ENCODE peak calls at places on chromosomes 12 and 14, in five cellular contexts. K, H, E, X and Y are unnamed samples.

GRCh38 chr14:33839193-33840076 is 111.4 kb downstream of the EGLN3 start:
- DNase-seq in X (peak), H (peak), E (peak), K (peak), Y (peak)

GRCh38 chr12:104668274-104668718 is 211.5 kb downstream of the CHST11 start:
- DNase-seq in E (no peak), K (no peak), X (no peak), H (peak), Y (no peak)

GRCh38 chr14:21454843-21455550 is 926 bp downstream of the CHD8 start:
- DNase-seq in X (peak), K (no peak), E (no peak), H (peak), Y (no peak)

GRCh38 chr12:51879102-51879501 is 8.8 kb upstream of the ANKRD33 start:
- DNase-seq in E (no peak), X (no peak), H (no peak), K (no peak), Y (no peak)

GRCh38 chr14:36315159-36315853 is 5.1 kb downstream of the MBIP start:
- DNase-seq in K (no peak), H (no peak), X (no peak), E (no peak), Y (no peak)

GRCh38 chr14:55610717-55611370 is 30.8 kb downstream of the KTN1 start:
- DNase-seq in X (no peak), H (no peak), K (no peak), E (no peak), Y (no peak)

GRCh38 chr14:22887260-22887989 is 4.4 kb downstream of the REM2 start:
- DNase-seq in H (peak), K (peak), E (peak), X (no peak), Y (no peak)

GRCh38 chr12:22459872-22460490 is 84.4 kb downstream of the C2CD5 start:
- DNase-seq in K (peak), E (peak), X (peak), H (peak), Y (peak)

GRCh38 chr12:99059824-99060526 is 414.9 kb downstream of the APAF1 start:
- DNase-seq in H (peak), E (no peak), X (no peak), K (no peak), Y (no peak)

GRCh38 chr12:79267580-79267979 is 403.0 kb downstream of the SYT1 start:
- DNase-seq in H (no peak), E (no peak), K (no peak), X (no peak), Y (no peak)

GRCh38 chr12:106136263-106136662 is 2.5 kb downstream of the NUAK1 start:
- DNase-seq in K (peak), H (peak), E (peak), X (peak), Y (peak)

GRCh38 chr12:106138646-106139421 is at the start of gene NUAK1:
- DNase-seq in H (peak), X (no peak), E (no peak), K (no peak), Y (peak)

GRCh38 chr12:106137456-106138278 is 1.1 kb downstream of the NUAK1 start:
- DNase-seq in E (no peak), X (no peak), K (no peak), H (no peak), Y (no peak)

GRCh38 chr12:106139422-106140141 is 828 bp upstream of the NUAK1 start:
- DNase-seq in E (no peak), H (no peak), K (peak), X (peak), Y (peak)

GRCh38 chr12:106138279-106138645 is 492 bp downstream of the NUAK1 start:
- DNase-seq in E (no peak), X (no peak), K (no peak), H (no peak), Y (no peak)
- TF ChIP-seq JUND in E (no peak), X (no peak), K (no peak), H (no peak), Y (no peak)

GRCh38 chr14:86782092-86782580 is 1210.8 kb downstream of the GALC start:
- DNase-seq in H (no peak), X (no peak), K (no peak), E (no peak), Y (no peak)

GRCh38 chr14:86790408-86791364 is 1202.3 kb downstream of the GALC start:
- DNase-seq in X (peak), E (no peak), H (no peak), K (no peak), Y (no peak)

GRCh38 chr14:86788229-86788628 is 1204.8 kb downstream of the GALC start:
- DNase-seq in E (no peak), K (no peak), X (no peak), H (no peak), Y (no peak)

GRCh38 chr14:86787782-86788181 is 1205.2 kb downstream of the GALC start:
- DNase-seq in H (no peak), E (no peak), K (no peak), X (no peak), Y (no peak)
- TF ChIP-seq JUND in H (no peak), E (no peak), K (no peak), X (no peak), Y (no peak)

DNA sequence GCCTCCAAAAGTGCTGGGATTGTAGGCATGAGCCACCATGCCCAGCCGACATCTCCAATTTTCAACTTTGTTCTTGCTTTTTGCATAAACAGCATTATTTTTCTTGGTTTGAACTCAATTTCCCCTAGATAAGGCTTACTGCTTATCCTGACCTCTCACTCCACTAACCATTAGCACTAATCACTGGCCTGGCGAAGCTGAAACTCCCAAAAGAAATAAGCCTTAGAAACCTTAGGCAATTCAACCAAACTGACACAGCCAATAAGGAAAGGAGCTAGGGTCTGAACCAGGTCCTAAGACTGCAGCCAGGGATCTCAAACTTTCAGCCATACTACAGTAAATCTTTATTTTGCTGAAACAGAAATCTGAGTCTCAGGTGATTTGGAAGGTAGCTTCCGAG is 448.0 kb downstream of the RMST start:
- DNase-seq in K (no peak), H (no peak), X (no peak), E (no peak), Y (no peak)
- TF ChIP-seq JUND in K (no peak), H (no peak), X (no peak), E (no peak), Y (no peak)

DNA sequence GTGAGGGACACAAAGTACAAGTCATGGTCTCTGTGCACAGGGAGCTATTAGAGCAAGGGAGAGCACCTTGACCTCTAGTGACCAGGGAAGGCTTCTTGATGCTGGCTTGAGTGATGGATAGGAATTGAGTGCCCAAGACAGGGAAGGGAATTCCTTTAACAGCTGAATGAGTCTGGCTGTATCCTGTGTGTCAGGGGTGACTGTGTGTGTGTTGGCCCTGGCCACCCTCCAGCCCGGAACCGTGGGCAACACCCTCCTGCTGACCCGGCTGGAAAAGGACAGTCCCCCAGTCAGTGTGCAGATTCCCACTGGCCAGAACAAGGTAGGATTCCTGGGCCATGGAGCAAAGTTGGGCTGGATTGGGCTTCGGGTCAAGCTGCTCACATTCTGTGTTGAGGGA is 5.5 kb upstream of the PFDN5 start:
- DNase-seq in H (no peak), K (no peak), E (no peak), X (no peak), Y (no peak)
- TF ChIP-seq JUND in H (no peak), K (no peak), E (no peak), X (no peak), Y (no peak)

GRCh38 chr12:130075497-130076076 is 86.7 kb upstream of the FZD10 start:
- DNase-seq in K (no peak), E (no peak), H (no peak), X (no peak), Y (no peak)

GRCh38 chr12:130073721-130074120 is 88.5 kb upstream of the FZD10 start:
- DNase-seq in H (no peak), K (no peak), E (no peak), X (no peak), Y (no peak)

GRCh38 chr12:130076752-130077151 is 85.5 kb upstream of the FZD10 start:
- DNase-seq in E (no peak), H (no peak), K (no peak), X (no peak), Y (no peak)

GRCh38 chr12:130074661-130075406 is 87.4 kb upstream of the FZD10 start:
- DNase-seq in E (no peak), X (no peak), K (no peak), H (no peak), Y (no peak)

GRCh38 chr12:130076126-130076525 is 86.1 kb upstream of the FZD10 start:
- DNase-seq in H (no peak), E (no peak), X (no peak), K (no peak), Y (no peak)
- TF ChIP-seq JUND in H (no peak), E (no peak), X (no peak), K (no peak), Y (no peak)

GRCh38 chr12:119780786-119781434 is 96.2 kb downstream of the CIT start:
- DNase-seq in H (peak), K (peak), E (peak), X (peak), Y (peak)
- TF ChIP-seq JUND in H (no peak), K (no peak), E (no peak), X (no peak), Y (no peak)

GRCh38 chr12:93025145-93026103 is 96.3 kb upstream of the EEA1 start:
- DNase-seq in H (peak), X (no peak), K (peak), E (peak), Y (no peak)
- TF ChIP-seq JUND in H (no peak), X (no peak), K (no peak), E (no peak), Y (no peak)